ENCODE peak calls at places on chromosomes 11 and 22, in ten cellular contexts. T is endothelial cell, E is AG10803, N is SK-N-SH, A is nephron progenitor cell, H is ovary, B is AG09309, M is pancreas, S is choroid plexus epithelial cell, R is cardiac muscle cell. G is an unnamed sample.
A peak's percentile ranks its signal among the peaks of the same experiment; 100 is the strongest.

GRCh38 chr11:115990004-115990447 is 485.8 kb upstream of the CADM1 start:
- DNase-seq in A (peak; percentile 44), H (no peak), E (no peak), S (no peak), M (no peak), T (peak; percentile 66), N (peak; percentile 59), R (peak; percentile 67), B (no peak), G (peak; percentile 73)

GRCh38 chr22:23036684-23037428 is 33.5 kb upstream of the GNAZ start:
- DNase-seq in A (no peak), R (no peak), T (no peak), N (peak; percentile 17), S (peak; percentile 8), M (no peak), H (no peak), B (peak; percentile 7), E (peak; percentile 79), G (no peak)

GRCh38 chr11:69799582-69799981 is 19.6 kb downstream of the FGF3 start:
- DNase-seq in B (no peak), N (peak; percentile 63), R (no peak), H (no peak), S (peak; percentile 50), T (no peak), M (no peak), A (no peak), E (no peak), G (no peak)

GRCh38 chr11:132886335-132886734 is 646.0 kb downstream of the OPCML start:
- DNase-seq in T (no peak), R (peak; percentile 58), M (no peak), N (no peak), A (no peak), S (peak; percentile 35), H (no peak), B (no peak), E (peak; percentile 54), G (no peak)

GRCh38 chr11:111360150-111361043 is 18.7 kb downstream of the POU2AF1 start:
- DNase-seq in A (no peak), H (no peak), M (peak; percentile 88), T (no peak), S (no peak), E (no peak), N (no peak), R (no peak), B (no peak), G (no peak)

GRCh38 chr11:84468255-84468654 is 1158.9 kb downstream of the DLG2 start:
- DNase-seq in B (no peak), M (no peak), H (no peak), N (no peak), E (no peak), A (peak; percentile 2), S (no peak), R (no peak), T (no peak), G (no peak)

GRCh38 chr11:34492806-34493414 is 20.7 kb downstream of the ELF5 start:
- DNase-seq in A (peak; percentile 70), E (peak; percentile 65), T (peak; percentile 63), S (peak; percentile 80), N (peak; percentile 72), B (no peak), H (peak; percentile 61), R (peak; percentile 81), M (peak; percentile 54), G (peak; percentile 66)

GRCh38 chr11:123231777-123232176 is 36.7 kb upstream of the CLMP start:
- DNase-seq in N (no peak), S (no peak), M (no peak), H (no peak), E (peak; percentile 58), A (no peak), B (no peak), T (no peak), R (no peak), G (no peak)

GRCh38 chr11:117314840-117315239 is 1.2 kb downstream of the BACE1 start:
- DNase-seq in N (peak; percentile 62), M (peak; percentile 52), S (no peak), H (no peak), B (no peak), A (peak; percentile 40), E (no peak), R (no peak), T (no peak), G (no peak)

GRCh38 chr11:117318738-117319137 is 2.7 kb upstream of the BACE1 start:
- DNase-seq in R (no peak), B (no peak), E (no peak), H (no peak), N (no peak), A (no peak), M (no peak), S (no peak), T (no peak), G (no peak)

GRCh38 chr11:117315285-117316196 is 515 bp downstream of the BACE1 start:
- DNase-seq in T (no peak), M (peak; percentile 53), S (no peak), N (no peak), A (peak; percentile 78), E (no peak), H (peak; percentile 25), B (no peak), R (peak; percentile 19), G (peak; percentile 65)

GRCh38 chr11:117313828-117314768 is 2.0 kb downstream of the BACE1 start:
- DNase-seq in E (no peak), A (peak; percentile 12), R (no peak), N (no peak), H (no peak), S (no peak), B (no peak), M (no peak), T (no peak), G (no peak)

DNA sequence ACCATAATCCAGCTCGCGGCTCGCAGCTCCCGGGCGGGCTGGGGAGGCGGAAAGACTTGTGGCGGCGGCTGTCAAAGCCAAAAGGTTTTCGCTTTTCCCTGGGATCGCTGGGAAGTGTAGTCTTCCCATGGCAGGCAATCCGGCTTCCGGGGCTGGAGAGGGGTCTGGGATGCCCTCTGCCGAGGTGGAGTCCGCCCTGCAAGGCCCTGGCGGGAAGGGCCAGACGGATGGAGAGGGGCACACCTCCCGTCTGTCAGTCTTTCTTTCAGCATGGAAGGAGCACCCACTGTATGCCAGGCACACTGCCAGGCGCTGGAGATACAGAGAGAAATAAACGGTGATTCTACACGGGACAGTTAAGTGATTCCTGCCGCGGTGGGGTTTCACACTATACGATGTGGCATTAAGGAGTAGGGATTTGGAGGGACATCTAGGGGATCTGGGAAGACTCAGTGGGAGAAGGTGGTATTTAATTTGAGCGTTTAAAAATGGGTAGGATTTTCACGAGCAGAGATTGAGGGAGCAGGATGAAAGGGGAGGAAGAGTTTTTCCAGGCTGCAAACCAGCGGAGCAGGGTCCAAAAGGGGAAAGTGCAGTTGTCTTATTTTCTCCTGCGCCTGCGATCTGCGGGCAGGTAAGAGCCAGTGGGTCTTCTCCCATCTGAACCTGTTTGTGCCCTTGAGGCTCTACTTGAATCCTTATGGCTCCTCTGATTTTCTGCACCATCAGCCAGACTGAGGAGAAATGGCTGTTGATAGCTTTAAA is at the start of gene BACE1:
- DNase-seq in R (peak; percentile 93), N (peak; percentile 96), S (peak; percentile 82), A (no peak), E (peak; percentile 82), H (peak; percentile 86), M (peak; percentile 87), T (peak; percentile 72), B (peak; percentile 56), G (peak; percentile 65)
- TF ChIP-seq CTCF in R (peak; percentile 61), N (peak; percentile 54), S (peak; percentile 53), A (no peak), E (peak; percentile 58), H (peak; percentile 40), M (peak; percentile 9), T (no peak), B (peak; percentile 72), G (no peak)

DNA sequence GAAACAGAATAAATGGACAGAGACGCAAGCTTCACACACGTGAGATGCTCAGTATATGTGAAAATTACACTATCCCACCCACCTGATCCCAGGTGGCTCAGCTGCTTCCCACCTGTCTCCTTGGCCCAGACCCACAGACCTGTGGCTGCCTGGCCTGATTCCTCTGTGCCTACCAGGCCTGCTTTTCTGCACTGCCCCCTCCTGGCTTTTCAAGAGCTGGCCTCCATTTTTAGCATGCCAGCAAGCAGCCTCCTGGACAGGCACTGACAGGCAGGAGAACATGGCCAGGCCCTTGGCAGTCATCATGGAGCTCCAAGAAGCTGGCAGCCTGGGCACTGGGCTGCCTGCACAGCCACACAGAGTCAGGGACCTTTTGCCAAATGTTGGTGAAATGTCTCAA is 79.5 kb upstream of the HMGXB4 start:
- DNase-seq in M (no peak), B (no peak), R (no peak), A (no peak), T (no peak), E (no peak), H (no peak), S (no peak), N (no peak), G (no peak)
- TF ChIP-seq CTCF in M (no peak), B (no peak), R (no peak), A (no peak), T (no peak), E (no peak), H (no peak), S (no peak), N (no peak), G (no peak)

GRCh38 chr22:50473855-50474671 is 772 bp downstream of the SBF1 start:
- DNase-seq in B (no peak), R (peak; percentile 69), N (peak; percentile 81), T (peak; percentile 48), M (peak; percentile 65), A (peak; percentile 57), H (no peak), S (peak; percentile 72), E (peak; percentile 46), G (peak; percentile 63)

GRCh38 chr22:50474711-50475651 is at the start of gene SBF1:
- DNase-seq in S (peak; percentile 92), T (peak; percentile 94), R (peak; percentile 96), N (peak; percentile 100), E (peak; percentile 85), B (peak; percentile 28), A (peak; percentile 95), M (peak; percentile 96), H (peak; percentile 92), G (peak; percentile 100)

GRCh38 chr22:50471962-50472361 is 2.9 kb downstream of the SBF1 start:
- DNase-seq in M (no peak), N (no peak), E (no peak), R (no peak), H (no peak), A (no peak), S (no peak), T (no peak), B (no peak), G (no peak)

GRCh38 chr22:50471197-50471847 is 3.5 kb downstream of the SBF1 start:
- DNase-seq in T (no peak), A (no peak), N (no peak), M (no peak), H (no peak), E (no peak), B (no peak), S (no peak), R (no peak), G (no peak)

GRCh38 chr22:50473088-50473487 is 1.7 kb downstream of the SBF1 start:
- DNase-seq in R (no peak), N (no peak), T (no peak), S (no peak), A (no peak), E (no peak), M (peak; percentile 43), B (no peak), H (no peak), G (peak; percentile 67)
- TF ChIP-seq CTCF in R (peak; percentile 17), N (no peak), T (no peak), S (peak; percentile 45), A (no peak), E (peak; percentile 16), M (peak; percentile 23), B (peak; percentile 30), H (no peak), G (peak; percentile 6)

GRCh38 chr22:30823015-30823370 is 128.3 kb downstream of the OSBP2 start:
- DNase-seq in T (peak; percentile 50), E (no peak), B (no peak), M (no peak), R (peak; percentile 8), N (peak; percentile 74), S (peak; percentile 14), H (no peak), A (peak; percentile 20), G (no peak)
- TF ChIP-seq CTCF in T (no peak), E (no peak), B (no peak), M (no peak), R (no peak), N (no peak), S (peak; percentile 17), H (no peak), A (no peak), G (no peak)